ENCODE peak calls at places on chromosome 14, in nine cellular contexts. One of them, this sample, is unnamed.

GRCh38 chr14:72744416-72745120 is 149.3 kb downstream of the DPF3 start:
- DNase-seq in ovary: no peak
- DNase-seq in AG20443: peak
- DNase-seq in stimulated activated CD8-positive, alpha-beta memory T cell treated with anti-CD3 and anti-CD28 coated beads, Interleukin-2, amount 100 ng/mL, for 1 hour: no peak
- DNase-seq in heart left ventricle: no peak
- DNase-seq in activated T-cell treated with anti-CD3 and anti-CD28 coated beads for 48 hours: no peak
- DNase-seq in tibial nerve: no peak
- DNase-seq in adipocyte: no peak
- DNase-seq in NCI-H1105: no peak
- DNase-seq in this sample: no peak

GRCh38 chr14:55388160-55388559 is 23.5 kb downstream of the ATG14 start:
- DNase-seq in activated T-cell treated with anti-CD3 and anti-CD28 coated beads for 48 hours: no peak
- DNase-seq in adipocyte: no peak
- DNase-seq in tibial nerve: no peak
- DNase-seq in ovary: no peak
- DNase-seq in stimulated activated CD8-positive, alpha-beta memory T cell treated with anti-CD3 and anti-CD28 coated beads, Interleukin-2, amount 100 ng/mL, for 1 hour: no peak
- DNase-seq in NCI-H1105: no peak
- DNase-seq in AG20443: no peak
- DNase-seq in heart left ventricle: no peak
- DNase-seq in this sample: no peak

GRCh38 chr14:100374891-100375272 is 51.7 kb downstream of the SLC25A47 start:
- DNase-seq in NCI-H1105: no peak
- DNase-seq in ovary: no peak
- DNase-seq in AG20443: no peak
- DNase-seq in tibial nerve: no peak
- DNase-seq in activated T-cell treated with anti-CD3 and anti-CD28 coated beads for 48 hours: no peak
- DNase-seq in stimulated activated CD8-positive, alpha-beta memory T cell treated with anti-CD3 and anti-CD28 coated beads, Interleukin-2, amount 100 ng/mL, for 1 hour: no peak
- DNase-seq in heart left ventricle: no peak
- DNase-seq in adipocyte: no peak
- DNase-seq in this sample: no peak

GRCh38 chr14:65069874-65070709 is 32.2 kb downstream of the MAX start:
- DNase-seq in activated T-cell treated with anti-CD3 and anti-CD28 coated beads for 48 hours: no peak
- DNase-seq in tibial nerve: no peak
- DNase-seq in ovary: no peak
- DNase-seq in NCI-H1105: peak
- DNase-seq in heart left ventricle: no peak
- DNase-seq in adipocyte: no peak
- DNase-seq in AG20443: no peak
- DNase-seq in stimulated activated CD8-positive, alpha-beta memory T cell treated with anti-CD3 and anti-CD28 coated beads, Interleukin-2, amount 100 ng/mL, for 1 hour: no peak
- DNase-seq in this sample: no peak

GRCh38 chr14:28778718-28779117 is 12.1 kb downstream of the FOXG1 start:
- DNase-seq in activated T-cell treated with anti-CD3 and anti-CD28 coated beads for 48 hours: no peak
- DNase-seq in heart left ventricle: no peak
- DNase-seq in AG20443: no peak
- DNase-seq in adipocyte: no peak
- DNase-seq in ovary: no peak
- DNase-seq in NCI-H1105: no peak
- DNase-seq in stimulated activated CD8-positive, alpha-beta memory T cell treated with anti-CD3 and anti-CD28 coated beads, Interleukin-2, amount 100 ng/mL, for 1 hour: no peak
- DNase-seq in tibial nerve: no peak
- DNase-seq in this sample: no peak

GRCh38 chr14:87960013-87960787 is 32.8 kb downstream of the GALC start:
- DNase-seq in AG20443: no peak
- DNase-seq in heart left ventricle: no peak
- DNase-seq in adipocyte: no peak
- DNase-seq in NCI-H1105: no peak
- DNase-seq in stimulated activated CD8-positive, alpha-beta memory T cell treated with anti-CD3 and anti-CD28 coated beads, Interleukin-2, amount 100 ng/mL, for 1 hour: no peak
- DNase-seq in activated T-cell treated with anti-CD3 and anti-CD28 coated beads for 48 hours: no peak
- DNase-seq in ovary: no peak
- DNase-seq in tibial nerve: no peak
- DNase-seq in this sample: no peak

GRCh38 chr14:32939254-32940065 is 781 bp downstream of the NPAS3 start:
- DNase-seq in tibial nerve: peak
- DNase-seq in activated T-cell treated with anti-CD3 and anti-CD28 coated beads for 48 hours: no peak
- DNase-seq in ovary: peak
- DNase-seq in stimulated activated CD8-positive, alpha-beta memory T cell treated with anti-CD3 and anti-CD28 coated beads, Interleukin-2, amount 100 ng/mL, for 1 hour: no peak
- DNase-seq in NCI-H1105: peak
- DNase-seq in adipocyte: peak
- DNase-seq in heart left ventricle: peak
- DNase-seq in AG20443: peak
- DNase-seq in this sample: no peak

GRCh38 chr14:22883191-22883976 is at the start of gene REM2:
- DNase-seq in adipocyte: no peak
- DNase-seq in heart left ventricle: no peak
- DNase-seq in activated T-cell treated with anti-CD3 and anti-CD28 coated beads for 48 hours: no peak
- DNase-seq in AG20443: no peak
- DNase-seq in tibial nerve: no peak
- DNase-seq in stimulated activated CD8-positive, alpha-beta memory T cell treated with anti-CD3 and anti-CD28 coated beads, Interleukin-2, amount 100 ng/mL, for 1 hour: no peak
- DNase-seq in ovary: peak
- DNase-seq in NCI-H1105: peak
- DNase-seq in this sample: no peak

GRCh38 chr14:76770521-76771431 is 9.5 kb downstream of the VASH1 start:
- DNase-seq in adipocyte: no peak
- DNase-seq in activated T-cell treated with anti-CD3 and anti-CD28 coated beads for 48 hours: no peak
- DNase-seq in tibial nerve: peak
- DNase-seq in AG20443: no peak
- DNase-seq in stimulated activated CD8-positive, alpha-beta memory T cell treated with anti-CD3 and anti-CD28 coated beads, Interleukin-2, amount 100 ng/mL, for 1 hour: no peak
- DNase-seq in NCI-H1105: no peak
- DNase-seq in heart left ventricle: no peak
- DNase-seq in ovary: no peak
- DNase-seq in this sample: no peak

GRCh38 chr14:104118006-104118844 is 20.2 kb upstream of the KIF26A start:
- DNase-seq in AG20443: no peak
- DNase-seq in activated T-cell treated with anti-CD3 and anti-CD28 coated beads for 48 hours: no peak
- DNase-seq in stimulated activated CD8-positive, alpha-beta memory T cell treated with anti-CD3 and anti-CD28 coated beads, Interleukin-2, amount 100 ng/mL, for 1 hour: no peak
- DNase-seq in tibial nerve: no peak
- DNase-seq in heart left ventricle: peak
- DNase-seq in adipocyte: no peak
- DNase-seq in NCI-H1105: no peak
- DNase-seq in ovary: peak
- DNase-seq in this sample: no peak

GRCh38 chr14:80425686-80426085 is 214.4 kb upstream of the DIO2 start:
- DNase-seq in AG20443: peak
- DNase-seq in adipocyte: peak
- DNase-seq in ovary: no peak
- DNase-seq in stimulated activated CD8-positive, alpha-beta memory T cell treated with anti-CD3 and anti-CD28 coated beads, Interleukin-2, amount 100 ng/mL, for 1 hour: no peak
- DNase-seq in NCI-H1105: no peak
- DNase-seq in tibial nerve: no peak
- DNase-seq in heart left ventricle: no peak
- DNase-seq in activated T-cell treated with anti-CD3 and anti-CD28 coated beads for 48 hours: no peak
- DNase-seq in this sample: no peak

GRCh38 chr14:21525571-21525970 is 575 bp downstream of the SALL2 start:
- DNase-seq in stimulated activated CD8-positive, alpha-beta memory T cell treated with anti-CD3 and anti-CD28 coated beads, Interleukin-2, amount 100 ng/mL, for 1 hour: no peak
- DNase-seq in activated T-cell treated with anti-CD3 and anti-CD28 coated beads for 48 hours: no peak
- DNase-seq in NCI-H1105: no peak
- DNase-seq in AG20443: no peak
- DNase-seq in tibial nerve: no peak
- DNase-seq in adipocyte: peak
- DNase-seq in ovary: peak
- DNase-seq in heart left ventricle: no peak
- DNase-seq in this sample: no peak

GRCh38 chr14:103819503-103820307 is 27.7 kb downstream of the PPP1R13B start:
- DNase-seq in adipocyte: peak
- DNase-seq in AG20443: peak
- DNase-seq in NCI-H1105: peak
- DNase-seq in stimulated activated CD8-positive, alpha-beta memory T cell treated with anti-CD3 and anti-CD28 coated beads, Interleukin-2, amount 100 ng/mL, for 1 hour: no peak
- DNase-seq in activated T-cell treated with anti-CD3 and anti-CD28 coated beads for 48 hours: no peak
- DNase-seq in ovary: peak
- DNase-seq in tibial nerve: no peak
- DNase-seq in heart left ventricle: peak
- DNase-seq in this sample: no peak

GRCh38 chr14:21241218-21241819 is 27.9 kb downstream of the HNRNPC start:
- DNase-seq in tibial nerve: no peak
- DNase-seq in adipocyte: peak
- DNase-seq in ovary: no peak
- DNase-seq in activated T-cell treated with anti-CD3 and anti-CD28 coated beads for 48 hours: no peak
- DNase-seq in NCI-H1105: no peak
- DNase-seq in AG20443: peak
- DNase-seq in stimulated activated CD8-positive, alpha-beta memory T cell treated with anti-CD3 and anti-CD28 coated beads, Interleukin-2, amount 100 ng/mL, for 1 hour: no peak
- DNase-seq in heart left ventricle: no peak
- DNase-seq in this sample: peak

GRCh38 chr14:106268013-106268727 is 741.8 kb downstream of the TMEM121 start:
- DNase-seq in AG20443: no peak
- DNase-seq in adipocyte: no peak
- DNase-seq in heart left ventricle: no peak
- DNase-seq in NCI-H1105: no peak
- DNase-seq in stimulated activated CD8-positive, alpha-beta memory T cell treated with anti-CD3 and anti-CD28 coated beads, Interleukin-2, amount 100 ng/mL, for 1 hour: peak
- DNase-seq in ovary: no peak
- DNase-seq in tibial nerve: no peak
- DNase-seq in activated T-cell treated with anti-CD3 and anti-CD28 coated beads for 48 hours: peak
- DNase-seq in this sample: peak